ENCODE peak calls at places on chromosomes 12 and 14, in seven cellular contexts. V, K, T, X, L, A and I are unnamed samples.

GRCh38 chr12:58915634-58916033 is 4.7 kb downstream of the LRIG3 start:
- DNase-seq in V (no peak), K (no peak), T (peak; percentile 11), X (peak; percentile 37), L (peak; percentile 63), A (peak; percentile 79), I (no peak)

GRCh38 chr12:73998894-73999293 is 538.7 kb upstream of the ATXN7L3B start:
- DNase-seq in V (no peak), K (no peak), T (no peak), X (no peak), L (no peak), A (no peak), I (no peak)

GRCh38 chr12:107411792-107412535 is 273.6 kb upstream of the PWP1 start:
- DNase-seq in V (no peak), K (no peak), T (peak; percentile 98), X (no peak), L (no peak), A (peak; percentile 80), I (no peak)

GRCh38 chr12:67202344-67203012 is 66.7 kb upstream of the CAND1 start:
- DNase-seq in V (no peak), K (no peak), T (no peak), X (no peak), L (no peak), A (no peak), I (no peak)

GRCh38 chr12:43758247-43758727 is 303 bp downstream of the PUS7L start:
- DNase-seq in V (peak; percentile 18), K (no peak), T (peak; percentile 34), X (peak; percentile 43), L (no peak), A (peak; percentile 51), I (peak; percentile 66)

GRCh38 chr12:11202811-11203210 is 16.1 kb upstream of the TAS2R42 start:
- DNase-seq in V (no peak), K (no peak), T (no peak), X (no peak), L (no peak), A (no peak), I (no peak)

GRCh38 chr14:61107148-61107641 is 126.2 kb downstream of the SLC38A6 start:
- DNase-seq in V (peak; percentile 77), K (no peak), T (no peak), X (no peak), L (no peak), A (peak; percentile 72), I (no peak)

GRCh38 chr12:5191803-5192538 is 148.3 kb downstream of the KCNA5 start:
- DNase-seq in V (no peak), K (no peak), T (peak; percentile 5), X (no peak), L (no peak), A (no peak), I (no peak)

GRCh38 chr14:106060576-106060975 is 534.2 kb downstream of the TMEM121 start:
- DNase-seq in V (no peak), K (no peak), T (no peak), X (no peak), L (no peak), A (no peak), I (no peak)

GRCh38 chr14:69643430-69644200 is 32.2 kb downstream of the SUSD6 start:
- DNase-seq in V (peak; percentile 64), K (peak; percentile 75), T (peak; percentile 99), X (no peak), L (no peak), A (peak; percentile 83), I (peak; percentile 80)

GRCh38 chr12:19771858-19772257 is 332.6 kb downstream of the AEBP2 start:
- DNase-seq in V (no peak), K (no peak), T (no peak), X (no peak), L (no peak), A (peak; percentile 98), I (no peak)

GRCh38 chr12:4190376-4191063 is 83.0 kb upstream of the CCND2 start:
- DNase-seq in V (no peak), K (no peak), T (no peak), X (no peak), L (no peak), A (no peak), I (no peak)

GRCh38 chr12:108191938-108192337 is 62.9 kb downstream of the WSCD2 start:
- DNase-seq in V (no peak), K (no peak), T (no peak), X (no peak), L (no peak), A (no peak), I (no peak)

GRCh38 chr12:32535260-32535999 is 136.1 kb downstream of the FGD4 start:
- DNase-seq in V (peak; percentile 79), K (no peak), T (peak; percentile 48), X (peak; percentile 42), L (peak; percentile 87), A (peak; percentile 74), I (peak; percentile 88)

GRCh38 chr12:108679282-108679681 is 45.6 kb upstream of the SELPLG start:
- DNase-seq in V (no peak), K (no peak), T (no peak), X (no peak), L (no peak), A (no peak), I (no peak)

GRCh38 chr12:125593269-125593668 is 528.0 kb downstream of the AACS start:
- DNase-seq in V (no peak), K (no peak), T (no peak), X (no peak), L (no peak), A (no peak), I (no peak)

GRCh38 chr12:19841451-19841850 is 402.2 kb downstream of the AEBP2 start:
- DNase-seq in V (no peak), K (no peak), T (no peak), X (no peak), L (no peak), A (no peak), I (no peak)

GRCh38 chr12:124730455-124730932 is 133.2 kb downstream of the SCARB1 start:
- DNase-seq in V (no peak), K (no peak), T (peak; percentile 68), X (no peak), L (peak; percentile 80), A (peak; percentile 73), I (no peak)

GRCh38 chr12:8948711-8949524 is 527 bp downstream of the M6PR start:
- DNase-seq in V (no peak), K (no peak), T (peak; percentile 2), X (peak; percentile 75), L (peak; percentile 18), A (peak; percentile 23), I (no peak)

GRCh38 chr14:55097894-55098560 is 31.0 kb upstream of the LGALS3 start:
- DNase-seq in V (no peak), K (no peak), T (peak; percentile 68), X (no peak), L (no peak), A (peak; percentile 27), I (no peak)

GRCh38 chr14:58942516-58942915 is 246.0 kb upstream of the DAAM1 start:
- DNase-seq in V (no peak), K (no peak), T (peak; percentile 42), X (no peak), L (peak; percentile 52), A (peak; percentile 74), I (no peak)

GRCh38 chr14:94571395-94571794 is 9.8 kb upstream of the SERPINA5 start:
- DNase-seq in V (no peak), K (no peak), T (no peak), X (no peak), L (no peak), A (peak; percentile 15), I (no peak)

GRCh38 chr14:32630701-32631100 is 301.6 kb downstream of the AKAP6 start:
- DNase-seq in V (no peak), K (no peak), T (no peak), X (no peak), L (no peak), A (no peak), I (no peak)

GRCh38 chr14:65783101-65783500 is 370.6 kb downstream of the FUT8 start:
- DNase-seq in V (no peak), K (no peak), T (no peak), X (no peak), L (no peak), A (no peak), I (no peak)

GRCh38 chr12:96986883-96987523 is 79.9 kb downstream of the NEDD1 start:
- DNase-seq in V (no peak), K (peak; percentile 27), T (peak; percentile 59), X (peak; percentile 74), L (peak; percentile 45), A (peak; percentile 9), I (no peak)

GRCh38 chr14:34649344-34649743 is 19.4 kb upstream of the SNX6 start:
- DNase-seq in V (no peak), K (no peak), T (peak; percentile 86), X (no peak), L (no peak), A (peak; percentile 93), I (no peak)

DNA sequence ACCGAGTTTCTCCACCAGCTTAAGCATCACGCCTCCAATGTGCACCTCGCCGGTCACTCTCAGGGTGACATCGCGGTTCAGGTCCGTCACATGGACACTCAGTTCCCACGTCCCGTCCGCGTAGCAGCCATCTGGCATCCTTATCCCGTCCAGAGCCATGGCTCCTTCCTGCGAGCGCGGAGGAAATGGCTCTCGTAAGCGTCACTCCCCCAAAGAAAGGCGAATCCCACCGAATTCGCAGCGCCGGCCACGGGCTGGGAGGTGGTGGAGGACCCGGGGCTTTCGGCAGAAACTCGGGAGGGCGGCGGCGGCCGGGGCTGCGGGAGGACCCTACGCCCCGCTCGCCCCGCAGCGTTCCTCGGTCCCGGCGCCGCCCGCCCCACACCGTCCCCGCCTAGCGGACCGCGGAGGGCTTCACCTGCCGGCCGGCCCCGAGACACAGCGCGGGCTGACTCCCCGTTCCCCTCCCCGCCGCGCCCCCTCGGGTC is 396 bp downstream of the FERMT2 start:
- DNase-seq in V (peak; percentile 65), K (no peak), T (no peak), X (peak; percentile 74), L (peak; percentile 62), A (no peak), I (peak; percentile 77)
- TF ChIP-seq CTCF in V (no peak), K (no peak), T (no peak), X (peak; percentile 32), L (no peak), A (no peak), I (no peak)

GRCh38 chr14:99664636-99665273 is 19.3 kb upstream of the CYP46A1 start:
- DNase-seq in V (no peak), K (no peak), T (no peak), X (no peak), L (peak; percentile 28), A (no peak), I (no peak)
- H3K4me1 ChIP-seq in V (no peaks in the 10 kb centered on the region), K (peaks cover 8% of the 10 kb centered on the region), T (no peaks in the 10 kb centered on the region), X (peaks cover 65% of the 10 kb centered on the region), L (peaks cover 11% of the 10 kb centered on the region), A (no peaks in the 10 kb centered on the region), I (no peaks in the 10 kb centered on the region)

GRCh38 chr14:97584528-97584927 is 787.3 kb downstream of the VRK1 start:
- DNase-seq in V (no peak), K (peak; percentile 8), T (no peak), X (no peak), L (no peak), A (no peak), I (no peak)
- TF ChIP-seq CTCF in V (no peak), K (peak; percentile 16), T (no peak), X (no peak), L (no peak), A (no peak), I (no peak)

DNA sequence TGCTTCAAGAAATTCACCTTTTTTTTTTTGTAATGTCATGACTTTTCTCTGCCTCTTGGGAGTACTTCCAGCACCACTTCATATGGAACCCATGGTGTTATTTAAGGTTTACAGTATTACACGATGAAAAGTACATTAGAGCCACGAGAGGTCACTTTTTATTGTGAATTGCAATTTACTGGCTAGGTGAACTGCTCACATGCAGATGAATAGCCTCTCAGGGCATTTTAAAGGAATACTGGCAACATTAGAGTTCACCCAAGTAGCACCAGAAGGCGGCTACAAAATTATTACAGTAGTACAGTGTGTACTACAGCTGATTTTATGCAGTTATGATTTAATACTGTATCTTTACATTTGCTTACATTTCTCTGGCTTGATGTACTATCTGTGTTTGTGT is 99.1 kb upstream of the PPP4R3A start:
- DNase-seq in V (no peak), K (no peak), T (no peak), X (no peak), L (no peak), A (no peak), I (no peak)
- H3K4me1 ChIP-seq in V (no peaks in the 10 kb centered on the region), K (peaks cover 10% of the 10 kb centered on the region), T (peaks cover 18% of the 10 kb centered on the region), X (no peaks in the 10 kb centered on the region), L (no peaks in the 10 kb centered on the region), A (no peaks in the 10 kb centered on the region), I (no peaks in the 10 kb centered on the region)